ENCODE peak calls at places on chromosomes 5 and 9, in four cellular contexts. B is heart right ventricle, O is neuronal stem cell, Z is mammary epithelial cell. H is an unnamed sample.

GRCh38 chr5:87282254-87282653 is 14.6 kb downstream of the RASA1 start:
- DNase-seq in B (no peak), Z (no peak), O (no peak), H (no peak)

GRCh38 chr5:74655206-74655605 is 14.7 kb upstream of the ENC1 start:
- DNase-seq in Z (no peak), O (no peak), B (no peak), H (no peak)

GRCh38 chr5:14054965-14055963 is 87.9 kb upstream of the TRIO start:
- DNase-seq in O (no peak), B (no peak), Z (peak), H (no peak)

GRCh38 chr9:93136011-93136440 is 2.0 kb upstream of the NINJ1 start:
- DNase-seq in Z (no peak), O (no peak), B (no peak), H (no peak)

GRCh38 chr5:112996830-112997374 is 20.3 kb downstream of the DCP2 start:
- DNase-seq in Z (no peak), B (no peak), O (no peak), H (no peak)

GRCh38 chr5:53971096-53971495 is 339.3 kb downstream of the ARL15 start:
- DNase-seq in B (no peak), O (no peak), Z (no peak), H (no peak)

GRCh38 chr5:191949-192690 is 825 bp downstream of the LRRC14B start:
- DNase-seq in Z (no peak), O (no peak), B (no peak), H (no peak)

GRCh38 chr9:123834907-123835562 is 94.9 kb downstream of the DENND1A start:
- DNase-seq in Z (no peak), B (peak), O (peak), H (no peak)

GRCh38 chr9:90037136-90037797 is 432.5 kb downstream of the GADD45G start:
- DNase-seq in B (no peak), O (no peak), Z (no peak), H (no peak)

GRCh38 chr5:74873525-74874249 is 7.5 kb upstream of the FAM169A start:
- DNase-seq in B (no peak), Z (no peak), O (no peak), H (no peak)

GRCh38 chr9:79256691-79257213 is 315.0 kb upstream of the TLE4 start:
- DNase-seq in O (peak), Z (peak), B (no peak), H (no peak)

GRCh38 chr9:7967093-7967827 is 167.7 kb upstream of the DMAC1 start:
- DNase-seq in Z (no peak), B (no peak), O (no peak), H (no peak)

GRCh38 chr5:171355302-171355724 is 32.3 kb upstream of the NPM1 start:
- DNase-seq in Z (no peak), B (no peak), O (no peak), H (no peak)

DNA sequence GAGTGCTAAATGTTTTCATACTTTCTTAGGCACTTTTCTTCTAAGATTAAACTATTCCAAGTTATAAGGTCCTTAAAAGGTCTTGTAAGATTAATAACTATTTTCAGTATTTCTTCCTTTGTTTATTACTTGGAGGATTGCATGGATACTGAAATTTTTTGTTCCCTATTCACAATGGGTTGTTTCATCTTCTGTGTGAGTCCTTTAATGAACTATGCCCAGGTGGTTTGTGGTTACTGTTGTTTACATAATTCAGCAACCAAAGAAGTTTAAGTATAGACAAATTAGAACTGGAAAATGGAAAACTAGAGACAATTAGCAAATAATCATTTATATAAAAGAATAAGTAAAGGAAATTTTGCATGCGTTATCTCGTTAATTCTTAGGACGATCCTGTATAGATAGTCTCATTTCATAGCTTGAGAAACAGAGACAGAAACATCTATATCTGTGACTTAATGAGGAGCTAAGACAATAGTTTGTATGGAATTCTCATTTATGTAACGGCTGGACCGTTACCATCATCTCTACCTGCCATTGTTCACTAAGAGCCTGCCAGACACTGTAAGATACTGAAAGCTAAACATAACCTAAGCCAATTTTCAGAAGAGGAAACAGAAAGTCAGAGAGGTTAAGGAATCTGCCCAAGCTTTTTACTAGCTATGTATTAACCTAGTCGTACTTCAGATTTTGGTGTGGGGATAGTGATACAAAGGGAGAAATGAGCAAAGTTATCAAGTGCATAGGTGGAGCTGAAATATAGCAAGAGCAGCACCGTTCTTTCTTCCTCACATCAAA is 148.2 kb downstream of the PAM start:
- DNase-seq in Z (peak), B (no peak), O (no peak), H (no peak)
- H3K27ac ChIP-seq in Z (peak), B (no peak), O (no peak), H (no peak)

GRCh38 chr5:144035341-144035740 is 135.1 kb downstream of the YIPF5 start:
- DNase-seq in Z (no peak), B (no peak), O (no peak), H (no peak)
- H3K4me3 ChIP-seq in Z (no peak), B (no peak), O (no peak), H (no peak)

GRCh38 chr5:6419340-6419852 is 29.3 kb upstream of the UBE2QL1 start:
- DNase-seq in Z (no peak), B (peak), O (no peak), H (no peak)
- H3K27ac ChIP-seq in Z (no peak), B (no peak), O (no peak), H (no peak)

DNA sequence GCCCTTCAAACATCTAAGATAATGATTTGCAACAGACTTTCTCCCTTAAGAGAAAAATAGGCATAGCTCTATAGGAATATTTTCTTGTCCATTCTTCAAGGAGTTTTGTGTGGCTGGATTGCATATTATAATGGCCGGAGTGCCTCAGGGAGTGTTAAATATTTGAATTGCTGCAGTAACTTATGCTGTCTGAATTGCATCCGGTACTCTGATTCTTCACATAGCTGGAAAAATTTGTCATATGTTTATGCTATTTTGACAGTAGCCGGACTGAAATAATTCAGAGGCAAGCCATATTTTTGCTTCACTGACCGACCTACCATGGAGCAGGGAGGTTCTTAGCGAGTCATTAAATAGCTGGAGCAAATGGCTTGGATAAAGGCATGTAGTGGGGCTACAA is 621.0 kb downstream of the ACTL7B start:
- DNase-seq in B (no peak), O (no peak), Z (no peak), H (no peak)
- H3K4me3 ChIP-seq in B (no peak), O (no peak), Z (no peak), H (no peak)

GRCh38 chr9:35341585-35341984 is 148.3 kb upstream of the RUSC2 start:
- DNase-seq in B (peak), O (no peak), Z (no peak), H (no peak)
- H3K27ac ChIP-seq in B (peak), O (no peak), Z (no peak), H (no peak)

DNA sequence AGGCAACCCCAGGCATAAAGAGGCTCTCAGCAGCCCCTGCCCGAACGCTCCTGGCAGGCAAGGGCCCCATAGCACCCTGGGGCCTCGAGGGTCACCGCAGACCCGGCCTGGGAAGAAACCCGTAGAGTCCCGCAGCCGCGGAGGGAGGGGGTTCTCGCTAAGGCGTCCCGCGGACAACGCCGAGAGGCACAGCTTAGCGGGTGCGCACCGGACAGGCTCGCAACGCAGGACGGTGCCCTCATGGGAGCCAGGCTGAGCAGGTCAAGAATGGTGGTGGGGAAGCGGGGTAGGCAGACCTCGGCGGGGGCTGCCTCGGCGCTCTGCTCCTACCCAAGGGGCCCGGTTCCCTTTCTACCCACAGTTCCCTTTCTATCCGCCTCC is 6.7 kb downstream of the PITX1 start:
- DNase-seq in O (no peak), B (no peak), Z (no peak), H (no peak)
- H3K4me3 ChIP-seq in O (no peak), B (no peak), Z (no peak), H (no peak)

DNA sequence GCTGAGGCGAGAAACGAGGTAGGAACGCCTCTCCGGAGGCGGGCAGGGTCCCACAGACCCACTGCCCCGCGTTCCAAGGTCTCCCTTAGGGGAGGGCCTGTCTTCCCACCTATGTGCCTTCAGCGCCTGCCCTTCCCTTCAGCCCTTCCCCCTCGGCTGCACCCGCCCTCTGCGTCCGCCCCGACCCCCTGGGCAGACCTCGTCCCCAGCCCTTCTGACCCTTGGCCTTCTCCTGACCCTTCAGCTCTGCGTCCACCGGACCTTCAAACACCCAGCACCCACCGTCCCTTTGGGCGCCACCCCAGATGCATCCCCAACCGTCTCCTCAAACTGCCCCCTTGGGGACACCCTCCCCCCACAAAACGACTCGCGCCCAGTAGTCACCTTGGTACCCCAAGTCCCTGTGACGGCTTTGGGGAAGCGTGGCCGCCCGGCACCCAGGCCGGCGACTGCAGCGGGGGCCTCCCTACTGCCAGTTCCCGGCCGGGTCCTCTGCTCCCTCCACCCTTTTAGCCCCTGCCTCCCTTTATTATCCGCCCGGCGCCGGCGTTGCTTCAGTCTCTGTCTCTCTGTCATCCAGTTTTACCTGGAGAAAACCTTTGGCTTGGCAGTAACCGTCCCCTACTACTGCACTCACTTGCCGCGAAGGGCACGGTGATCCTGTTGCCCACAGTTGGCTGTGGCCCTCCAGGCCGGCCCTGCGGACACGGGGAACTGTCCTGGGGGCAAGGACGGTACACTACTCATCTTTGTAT is 421 bp downstream of the RUSC2 start:
- DNase-seq in Z (peak), B (no peak), O (no peak), H (no peak)
- H3K27ac ChIP-seq in Z (peak), B (peak), O (no peak), H (no peak)